ENCODE peak calls at places on chromosomes 2 and 18, in seven cellular contexts. B is activated CD4-positive, alpha-beta T cell treated with anti-CD3 and anti-CD28 coated beads, Interleukin-2, amount 50 U/mL, for 4 hours; Y is activated CD4-positive, CD25-positive, alpha-beta regulatory T cell treated with anti-CD3 and anti-CD28 coated beads, Interleukin-2, amount 50 U/mL, for 72 hours; D is pancreas; Z is Calu3; G is uterus; K is effector memory CD4-positive, alpha-beta T cell. R is an unnamed sample.

GRCh38 chr2:4073178-4073577 is 369.8 kb downstream of the DCDC2C start:
- DNase-seq in B (no peak), K (no peak), G (no peak), Y (no peak), Z (no peak), D (no peak), R (no peak)

GRCh38 chr2:207746131-207746530 is 23.6 kb downstream of the FZD5 start:
- DNase-seq in Y (no peak), G (peak; percentile 39), D (peak; percentile 45), K (no peak), B (no peak), Z (peak; percentile 59), R (peak; percentile 12)

GRCh38 chr2:85893428-85894258 is 4.9 kb upstream of the ST3GAL5 start:
- DNase-seq in Z (no peak), G (no peak), D (no peak), K (no peak), B (no peak), Y (no peak), R (no peak)

GRCh38 chr2:184174493-184175112 is 423.7 kb upstream of the ZNF804A start:
- DNase-seq in B (no peak), K (no peak), D (no peak), Y (no peak), G (no peak), Z (no peak), R (no peak)

GRCh38 chr18:12637901-12638633 is 19.8 kb downstream of the SPIRE1 start:
- DNase-seq in Y (no peak), D (no peak), K (no peak), B (no peak), G (no peak), Z (no peak), R (no peak)

GRCh38 chr2:187527262-187527661 is 27.0 kb downstream of the TFPI start:
- DNase-seq in D (no peak), G (no peak), B (no peak), Z (no peak), Y (no peak), K (no peak), R (no peak)

GRCh38 chr2:46666044-46666662 is 186.8 kb downstream of the TMEM247 start:
- DNase-seq in G (peak; percentile 92), Z (no peak), Y (no peak), B (no peak), K (no peak), D (peak; percentile 39), R (no peak)

GRCh38 chr2:145123606-145124005 is 603.7 kb upstream of the ZEB2 start:
- DNase-seq in Y (no peak), D (peak; percentile 13), G (peak; percentile 20), Z (no peak), K (no peak), B (no peak), R (no peak)

GRCh38 chr2:58291726-58292430 is 50.8 kb upstream of the FANCL start:
- DNase-seq in D (no peak), G (no peak), Y (no peak), K (no peak), B (no peak), Z (no peak), R (no peak)

GRCh38 chr18:58385472-58385871 is 243.4 kb downstream of the ALPK2 start:
- DNase-seq in B (no peak), Z (no peak), D (no peak), K (no peak), G (no peak), Y (no peak), R (no peak)

GRCh38 chr18:49020621-49021021 is 69.9 kb upstream of the SMAD7 start:
- DNase-seq in D (no peak), Y (peak; percentile 17), G (peak; percentile 6), K (no peak), B (no peak), Z (no peak), R (no peak)

GRCh38 chr18:53799134-53799533 is 425.3 kb downstream of the MBD2 start:
- DNase-seq in Z (no peak), D (no peak), Y (no peak), K (no peak), G (no peak), B (no peak), R (no peak)

R was measured in T-helper 9 cell.